ENCODE peak calls at places on chromosomes 3 and 15, in eight cellular contexts. B is coronary artery, U is heart left ventricle, X is glutamatergic neuron, O is AG09309, A is sigmoid colon, Q is left ventricle myocardium inferior, E is GM12865. W is an unnamed sample.

GRCh38 chr3:150467381-150467780 is 59.3 kb downstream of the TSC22D2 start:
- DNase-seq in B (no peak), U (no peak), X (no peak), O (no peak), A (no peak), Q (no peak), E (no peak), W (no peak)

GRCh38 chr3:181700168-181701087 is 11.3 kb upstream of the SOX2 start:
- DNase-seq in B (no peak), U (peak; percentile 50), X (peak; percentile 79), O (peak; percentile 11), A (no peak), Q (peak; percentile 40), E (peak; percentile 76), W (peak; percentile 81)

GRCh38 chr15:68783226-68784054 is 37.3 kb downstream of the ANP32A start:
- DNase-seq in B (peak; percentile 58), U (no peak), X (no peak), O (no peak), A (peak; percentile 63), Q (no peak), E (peak; percentile 60), W (peak; percentile 18)

GRCh38 chr3:99324854-99325253 is 313.5 kb upstream of the COL8A1 start:
- DNase-seq in B (no peak), U (no peak), X (no peak), O (no peak), A (no peak), Q (no peak), E (no peak), W (no peak)

GRCh38 chr15:34116620-34117019 is 14.7 kb downstream of the PGBD4 start:
- DNase-seq in B (no peak), U (no peak), X (no peak), O (no peak), A (no peak), Q (no peak), E (no peak), W (no peak)

GRCh38 chr15:37516628-37517027 is 416.3 kb upstream of the MEIS2 start:
- DNase-seq in B (no peak), U (no peak), X (no peak), O (no peak), A (no peak), Q (no peak), E (no peak), W (no peak)

GRCh38 chr15:74906193-74906449 is 530 bp downstream of the FAM219B start:
- DNase-seq in B (no peak), U (no peak), X (peak; percentile 50), O (no peak), A (peak; percentile 71), Q (no peak), E (peak; percentile 22), W (no peak)

GRCh38 chr3:133479895-133480669 is 80.2 kb downstream of the BFSP2 start:
- DNase-seq in B (no peak), U (no peak), X (no peak), O (no peak), A (no peak), Q (no peak), E (peak; percentile 86), W (no peak)

GRCh38 chr15:76976572-76977270 is 18.2 kb upstream of the PSTPIP1 start:
- DNase-seq in B (no peak), U (no peak), X (no peak), O (no peak), A (no peak), Q (no peak), E (peak; percentile 37), W (no peak)

GRCh38 chr3:115790759-115791158 is 167.4 kb downstream of the GAP43 start:
- DNase-seq in B (no peak), U (peak; percentile 35), X (no peak), O (peak; percentile 80), A (no peak), Q (no peak), E (no peak), W (no peak)

GRCh38 chr3:50612234-50612972 is 829 bp upstream of the CISH start:
- DNase-seq in B (no peak), U (no peak), X (no peak), O (no peak), A (no peak), Q (no peak), E (no peak), W (no peak)

GRCh38 chr3:139695701-139696422 is 18.1 kb upstream of the NMNAT3 start:
- DNase-seq in B (no peak), U (no peak), X (no peak), O (no peak), A (no peak), Q (no peak), E (no peak), W (no peak)

GRCh38 chr15:99249270-99249817 is at the start of gene TTC23:
- DNase-seq in B (no peak), U (no peak), X (no peak), O (peak; percentile 59), A (no peak), Q (no peak), E (no peak), W (peak; percentile 6)

GRCh38 chr15:70704166-70704565 is 59.2 kb downstream of the UACA start:
- DNase-seq in B (no peak), U (no peak), X (no peak), O (no peak), A (no peak), Q (no peak), E (no peak), W (no peak)

DNA sequence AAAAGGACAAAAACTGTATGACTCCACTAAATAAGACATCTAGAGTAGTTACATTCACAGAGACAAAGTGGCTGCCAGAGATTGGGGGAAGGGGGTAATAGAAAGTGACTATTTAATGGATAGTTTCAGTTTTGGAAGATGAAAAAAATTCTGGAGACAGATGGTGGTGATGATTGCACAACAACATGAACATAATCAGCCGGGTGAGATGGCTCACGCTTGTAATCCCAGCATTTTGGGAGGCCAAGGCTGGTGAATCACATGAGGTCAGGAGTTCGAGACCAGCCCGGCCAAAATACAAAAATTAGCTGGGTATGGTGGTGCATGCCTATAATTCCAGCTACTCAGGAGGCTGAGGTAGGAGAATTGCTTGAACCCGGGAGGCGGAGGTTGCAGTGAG is 40.5 kb downstream of the DPP8 start:
- DNase-seq in B (no peak), U (no peak), X (no peak), O (peak; percentile 70), A (no peak), Q (no peak), E (no peak), W (no peak)
- TF ChIP-seq CTCF in B (no peak), U (no peak), X (no peak), O (no peak), A (no peak), Q (no peak), E (no peak), W (no peak)

DNA sequence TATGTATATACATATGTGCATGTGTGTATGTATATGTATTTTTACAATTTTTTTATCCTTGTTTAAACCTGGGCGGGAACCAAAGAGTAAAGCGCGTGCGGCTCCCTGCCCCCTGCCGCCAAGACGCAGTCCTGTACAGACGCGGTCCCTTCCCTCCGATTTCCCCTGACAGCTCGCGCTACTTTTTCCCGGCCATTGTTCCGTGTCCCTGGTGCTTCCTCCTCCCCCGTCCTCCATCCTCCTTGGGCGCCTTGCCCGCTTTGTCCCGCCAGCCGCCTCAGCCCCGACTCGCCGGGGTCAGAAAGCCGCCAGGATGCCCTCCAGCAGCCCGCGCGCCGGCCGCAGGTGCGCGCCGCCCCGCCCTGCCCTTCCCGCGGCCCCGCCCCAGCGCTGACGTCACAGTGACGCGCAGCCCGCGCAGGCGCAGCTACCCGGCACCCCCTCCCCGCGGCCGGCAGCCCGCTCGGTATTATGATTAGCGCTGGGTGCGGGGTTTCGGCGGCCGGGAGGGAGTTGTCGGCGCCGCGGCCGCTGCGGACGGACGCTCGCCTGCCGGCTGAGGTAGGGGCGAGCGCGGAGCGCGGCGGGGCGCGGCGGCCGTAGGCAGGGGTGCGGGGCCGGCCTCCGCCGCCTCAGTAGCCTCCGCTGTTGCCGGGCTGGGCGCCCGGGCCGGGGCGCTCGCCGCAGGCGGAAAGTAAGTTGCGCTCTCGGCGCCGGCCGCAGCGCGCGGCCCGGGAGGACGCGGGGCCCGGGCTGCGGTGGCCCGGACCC is at the start of gene SNRK:
- DNase-seq in B (peak; percentile 87), U (peak; percentile 90), X (peak; percentile 96), O (no peak), A (peak; percentile 93), Q (peak; percentile 91), E (peak; percentile 85), W (peak; percentile 97)
- TF ChIP-seq CTCF in B (no peak), U (peak; percentile 19), X (no peak), O (peak; percentile 25), A (no peak), Q (peak; percentile 56), E (no peak), W (peak; percentile 14)

GRCh38 chr3:65535260-65535659 is 503.5 kb downstream of the MAGI1 start:
- DNase-seq in B (no peak), U (no peak), X (no peak), O (no peak), A (no peak), Q (no peak), E (no peak), W (no peak)

GRCh38 chr3:65532749-65533148 is 506.0 kb downstream of the MAGI1 start:
- DNase-seq in B (no peak), U (no peak), X (no peak), O (no peak), A (no peak), Q (no peak), E (no peak), W (no peak)

GRCh38 chr3:65537109-65537508 is 501.6 kb downstream of the MAGI1 start:
- DNase-seq in B (no peak), U (no peak), X (no peak), O (no peak), A (no peak), Q (no peak), E (no peak), W (no peak)

GRCh38 chr3:65532164-65532563 is 506.6 kb downstream of the MAGI1 start:
- DNase-seq in B (no peak), U (no peak), X (no peak), O (no peak), A (no peak), Q (no peak), E (no peak), W (no peak)

DNA sequence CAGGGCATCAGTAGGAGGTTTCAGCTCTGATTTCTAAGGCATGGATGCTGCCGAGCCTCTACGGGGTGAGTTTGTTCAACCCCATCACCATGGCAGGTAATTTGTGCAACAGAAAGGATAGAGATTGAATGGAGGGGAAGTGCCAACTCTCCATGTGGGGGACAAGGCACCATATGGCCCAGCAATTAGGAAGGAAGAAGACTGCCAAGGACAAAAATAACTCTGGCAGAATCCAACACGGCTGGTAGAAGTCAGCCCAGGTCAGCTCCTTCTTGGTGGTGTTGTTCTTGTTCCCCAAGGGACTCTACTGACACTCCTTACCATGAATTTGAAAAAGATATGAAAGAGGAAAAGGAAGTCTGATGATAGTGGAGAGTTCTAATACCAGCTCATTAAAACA is 503.9 kb downstream of the MAGI1 start:
- DNase-seq in B (no peak), U (no peak), X (no peak), O (no peak), A (no peak), Q (no peak), E (no peak), W (no peak)
- TF ChIP-seq CTCF in B (no peak), U (no peak), X (no peak), O (no peak), A (no peak), Q (no peak), E (no peak), W (no peak)

DNA sequence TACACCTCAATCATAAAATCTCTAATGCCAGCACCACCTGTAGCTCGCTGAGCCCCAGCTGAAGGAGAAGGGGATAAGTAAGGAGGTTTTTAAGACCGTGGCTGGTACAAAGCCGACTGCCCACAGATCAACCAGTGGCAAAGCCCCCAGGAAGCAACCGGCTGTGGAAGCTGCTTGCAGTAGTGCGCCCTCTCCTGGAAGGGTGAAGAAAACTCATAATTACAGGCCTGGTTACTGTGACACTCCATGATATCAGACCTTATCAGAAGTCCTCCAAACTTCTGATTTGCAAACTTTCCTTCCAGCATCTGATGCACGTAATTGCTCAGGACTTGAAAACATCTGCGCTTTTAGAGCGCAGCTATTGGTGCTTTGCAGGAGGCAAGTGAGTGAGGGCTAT is 63.1 kb upstream of the MCTP2 start:
- DNase-seq in B (no peak), U (no peak), X (no peak), O (no peak), A (no peak), Q (no peak), E (no peak), W (no peak)
- TF ChIP-seq CTCF in B (no peak), U (no peak), X (peak; percentile 20), O (peak; percentile 30), A (no peak), Q (peak; percentile 13), E (peak; percentile 25), W (no peak)